ENCODE peak calls at places on chromosome 1, in four cellular contexts. One of them, this sample, is unnamed.
A peak's percentile ranks its signal among the peaks of the same experiment; 100 is the strongest.

GRCh38 chr1:214492405-214493075 is 58.9 kb downstream of the PTPN14 start:
- DNase-seq in Calu3: no peak
- DNase-seq in RCC 7860: peak; percentile 33
- DNase-seq in progenitor cell of endocrine pancreas: no peak
- DNase-seq in this sample: no peak

GRCh38 chr1:54996869-54997710 is 1.6 kb upstream of the BSND start:
- DNase-seq in progenitor cell of endocrine pancreas: no peak
- DNase-seq in RCC 7860: no peak
- DNase-seq in Calu3: no peak
- DNase-seq in this sample: peak; percentile 36

GRCh38 chr1:193662030-193662429 is 475.6 kb upstream of the B3GALT2 start:
- DNase-seq in progenitor cell of endocrine pancreas: no peak
- DNase-seq in Calu3: no peak
- DNase-seq in RCC 7860: no peak
- DNase-seq in this sample: no peak

GRCh38 chr1:196951711-196952394 is 8.3 kb downstream of the CFHR2 start:
- DNase-seq in RCC 7860: no peak
- DNase-seq in Calu3: no peak
- DNase-seq in progenitor cell of endocrine pancreas: no peak
- DNase-seq in this sample: no peak

GRCh38 chr1:233664254-233664653 is 50.3 kb downstream of the KCNK1 start:
- DNase-seq in progenitor cell of endocrine pancreas: no peak
- DNase-seq in RCC 7860: no peak
- DNase-seq in Calu3: no peak
- DNase-seq in this sample: no peak

GRCh38 chr1:3162483-3162882 is 93.5 kb downstream of the PRDM16 start:
- DNase-seq in Calu3: no peak
- DNase-seq in progenitor cell of endocrine pancreas: no peak
- DNase-seq in RCC 7860: no peak
- DNase-seq in this sample: no peak

GRCh38 chr1:201461783-201462441 is 7.1 kb downstream of the PHLDA3 start:
- DNase-seq in progenitor cell of endocrine pancreas: no peak
- DNase-seq in Calu3: peak; percentile 96
- DNase-seq in RCC 7860: peak; percentile 95
- DNase-seq in this sample: no peak

GRCh38 chr1:203026666-203027663 is 674 bp downstream of the PPFIA4 start:
- DNase-seq in RCC 7860: no peak
- DNase-seq in Calu3: no peak
- DNase-seq in progenitor cell of endocrine pancreas: no peak
- DNase-seq in this sample: no peak

GRCh38 chr1:1291023-1291528 is 10.8 kb downstream of the SCNN1D start:
- DNase-seq in RCC 7860: no peak
- DNase-seq in Calu3: peak; percentile 55
- DNase-seq in progenitor cell of endocrine pancreas: no peak
- DNase-seq in this sample: peak; percentile 72

GRCh38 chr1:70334436-70334835 is 20.1 kb downstream of the ANKRD13C start:
- DNase-seq in progenitor cell of endocrine pancreas: no peak
- DNase-seq in Calu3: no peak
- DNase-seq in RCC 7860: no peak
- DNase-seq in this sample: no peak

GRCh38 chr1:5745776-5746610 is 246.2 kb downstream of the NPHP4 start:
- DNase-seq in RCC 7860: peak; percentile 37
- DNase-seq in Calu3: peak; percentile 74
- DNase-seq in progenitor cell of endocrine pancreas: peak; percentile 75
- DNase-seq in this sample: peak; percentile 86

GRCh38 chr1:208654241-208654640 is 410.1 kb upstream of the PLXNA2 start:
- DNase-seq in RCC 7860: peak; percentile 15
- DNase-seq in progenitor cell of endocrine pancreas: no peak
- DNase-seq in Calu3: peak; percentile 25
- DNase-seq in this sample: no peak

GRCh38 chr1:25737151-25737550 is 62.8 kb upstream of the SELENON start:
- DNase-seq in Calu3: no peak
- DNase-seq in progenitor cell of endocrine pancreas: no peak
- DNase-seq in RCC 7860: peak; percentile 63
- DNase-seq in this sample: peak; percentile 14

GRCh38 chr1:118786454-118787155 is 201.5 kb downstream of the TBX15 start:
- DNase-seq in progenitor cell of endocrine pancreas: no peak
- DNase-seq in RCC 7860: no peak
- DNase-seq in Calu3: no peak
- DNase-seq in this sample: no peak